ENCODE peak calls at places on chromosomes 5 and 9, in ten cellular contexts. B, R, Q, H, P, K, S, T, V and O are unnamed samples.

GRCh38 chr9:27566118-27566517 is 7.2 kb downstream of the C9orf72 start:
- DNase-seq in B (no peak), R (no peak), Q (no peak), H (no peak), P (no peak), K (no peak), S (no peak), T (no peak), V (no peak), O (no peak)

GRCh38 chr5:66242050-66242449 is 98.0 kb downstream of the SREK1 start:
- DNase-seq in B (no peak), R (no peak), Q (no peak), H (no peak), P (no peak), K (no peak), S (no peak), T (no peak), V (no peak), O (no peak)

GRCh38 chr9:136093995-136094881 is 851 bp downstream of the NACC2 start:
- DNase-seq in B (peak; percentile 85), R (peak; percentile 43), Q (peak; percentile 81), H (peak; percentile 89), P (peak; percentile 92), K (peak; percentile 74), S (peak; percentile 46), T (peak; percentile 74), V (peak; percentile 74), O (no peak)

GRCh38 chr5:150534811-150535210 is 26.9 kb downstream of the NDST1 start:
- DNase-seq in B (no peak), R (no peak), Q (no peak), H (peak; percentile 34), P (no peak), K (no peak), S (no peak), T (no peak), V (no peak), O (no peak)

GRCh38 chr9:38282756-38283155 is 109.7 kb upstream of the ALDH1B1 start:
- DNase-seq in B (no peak), R (no peak), Q (no peak), H (no peak), P (no peak), K (no peak), S (no peak), T (no peak), V (no peak), O (no peak)

GRCh38 chr5:92676839-92677197 is 904.2 kb downstream of the NR2F1-AS1 start:
- DNase-seq in B (no peak), R (no peak), Q (no peak), H (no peak), P (no peak), K (no peak), S (no peak), T (no peak), V (no peak), O (no peak)

GRCh38 chr5:112420111-112420864 is 1.2 kb upstream of the EPB41L4A start:
- DNase-seq in B (peak; percentile 88), R (no peak), Q (peak; percentile 82), H (peak; percentile 86), P (peak; percentile 91), K (peak; percentile 87), S (no peak), T (peak; percentile 83), V (peak; percentile 85), O (peak; percentile 79)

GRCh38 chr5:139792218-139792617 is 3.4 kb upstream of the PSD2 start:
- DNase-seq in B (no peak), R (no peak), Q (no peak), H (no peak), P (no peak), K (no peak), S (no peak), T (no peak), V (no peak), O (no peak)

DNA sequence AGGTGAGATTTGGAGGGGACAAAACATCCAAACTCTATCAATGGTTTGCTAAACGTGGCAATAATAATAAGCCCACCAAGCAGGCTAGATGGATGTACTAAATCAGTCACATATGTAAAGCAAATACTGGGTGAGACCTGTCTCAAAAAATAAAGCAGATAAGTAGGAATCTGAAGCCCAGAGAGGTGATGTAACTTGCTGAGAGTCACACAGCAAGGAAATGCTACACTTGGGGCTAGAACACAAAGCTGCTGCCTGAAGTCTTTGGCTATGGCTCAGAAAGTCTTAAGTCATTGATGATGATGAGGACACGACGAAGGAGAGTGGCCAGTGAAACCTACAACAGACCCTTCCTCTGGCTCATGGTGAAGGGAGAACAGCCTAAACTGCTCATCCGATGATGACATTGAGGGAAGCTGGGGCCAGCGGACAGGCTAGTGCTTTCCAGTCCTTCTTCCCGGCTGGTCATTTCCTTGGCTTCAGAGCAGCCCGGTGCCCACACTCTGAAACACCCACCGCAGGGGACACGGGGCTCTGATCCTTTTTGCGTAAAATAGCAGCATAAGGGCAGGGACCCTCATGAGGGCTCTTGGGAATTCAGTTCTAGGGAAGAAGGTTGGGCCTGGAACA is 14.1 kb downstream of the DUSP1 start:
- DNase-seq in B (no peak), R (no peak), Q (no peak), H (no peak), P (peak; percentile 3), K (no peak), S (no peak), T (no peak), V (no peak), O (peak; percentile 41)
- H3K27ac ChIP-seq in B (peak overlapping the region; percentile 77), R (no peak overlapping the region), Q (no peak overlapping the region), H (no peak overlapping the region), P (no peak overlapping the region), K (no peak overlapping the region), S (no peak overlapping the region), T (no peak overlapping the region), V (no peak overlapping the region), O (no peak overlapping the region)

GRCh38 chr5:143145388-143145787 is 258.1 kb downstream of the NR3C1 start:
- DNase-seq in B (no peak), R (no peak), Q (no peak), H (no peak), P (no peak), K (no peak), S (no peak), T (no peak), V (no peak), O (no peak)

GRCh38 chr5:143142596-143143435 is 260.7 kb downstream of the NR3C1 start:
- DNase-seq in B (peak; percentile 76), R (no peak), Q (peak; percentile 72), H (peak; percentile 79), P (no peak), K (no peak), S (no peak), T (peak; percentile 79), V (peak; percentile 50), O (peak; percentile 89)

GRCh38 chr5:143146161-143146560 is 257.3 kb downstream of the NR3C1 start:
- DNase-seq in B (no peak), R (no peak), Q (no peak), H (no peak), P (no peak), K (no peak), S (no peak), T (no peak), V (no peak), O (no peak)

GRCh38 chr5:143141652-143142051 is 261.8 kb downstream of the NR3C1 start:
- DNase-seq in B (no peak), R (no peak), Q (no peak), H (no peak), P (no peak), K (no peak), S (no peak), T (peak; percentile 39), V (no peak), O (no peak)

GRCh38 chr5:143143973-143144372 is 259.5 kb downstream of the NR3C1 start:
- DNase-seq in B (no peak), R (no peak), Q (no peak), H (no peak), P (no peak), K (no peak), S (no peak), T (no peak), V (no peak), O (no peak)
- H3K27ac ChIP-seq in B (peak overlapping the region; percentile 67), R (no peak overlapping the region), Q (no peak overlapping the region), H (peak overlapping the region; percentile 91), P (no peak overlapping the region), K (no peak overlapping the region), S (no peak overlapping the region), T (peak overlapping the region; percentile 75), V (no peak overlapping the region), O (peak overlapping the region; percentile 76)

GRCh38 chr9:120389300-120389699 is 190.7 kb downstream of the CDK5RAP2 start:
- DNase-seq in B (no peak), R (no peak), Q (no peak), H (no peak), P (no peak), K (no peak), S (no peak), T (no peak), V (no peak), O (no peak)

GRCh38 chr9:120388000-120388855 is 191.7 kb downstream of the CDK5RAP2 start:
- DNase-seq in B (peak; percentile 43), R (no peak), Q (no peak), H (no peak), P (no peak), K (no peak), S (no peak), T (no peak), V (no peak), O (no peak)

GRCh38 chr9:120390637-120391190 is 189.3 kb downstream of the CDK5RAP2 start:
- DNase-seq in B (no peak), R (no peak), Q (no peak), H (no peak), P (no peak), K (no peak), S (no peak), T (no peak), V (no peak), O (no peak)

GRCh38 chr9:120391691-120392090 is 188.3 kb downstream of the CDK5RAP2 start:
- DNase-seq in B (no peak), R (no peak), Q (no peak), H (no peak), P (no peak), K (no peak), S (no peak), T (no peak), V (no peak), O (no peak)

GRCh38 chr9:120389867-120390266 is 190.1 kb downstream of the CDK5RAP2 start:
- DNase-seq in B (no peak), R (no peak), Q (no peak), H (no peak), P (no peak), K (no peak), S (no peak), T (no peak), V (no peak), O (no peak)
- H3K27ac ChIP-seq in B (no peak overlapping the region), R (no peak overlapping the region), Q (no peak overlapping the region), H (no peak overlapping the region), P (no peak overlapping the region), K (no peak overlapping the region), S (no peak overlapping the region), T (no peak overlapping the region), V (no peak overlapping the region), O (no peak overlapping the region)

GRCh38 chr5:106392766-106393165 is 1278.0 kb downstream of the EFNA5 start:
- DNase-seq in B (no peak), R (no peak), Q (no peak), H (no peak), P (no peak), K (no peak), S (no peak), T (no peak), V (no peak), O (no peak)

GRCh38 chr5:106397700-106398099 is 1273.0 kb downstream of the EFNA5 start:
- DNase-seq in B (no peak), R (no peak), Q (no peak), H (no peak), P (no peak), K (no peak), S (no peak), T (no peak), V (no peak), O (peak; percentile 61)

GRCh38 chr5:106393276-106393675 is 1277.5 kb downstream of the EFNA5 start:
- DNase-seq in B (no peak), R (no peak), Q (no peak), H (no peak), P (no peak), K (no peak), S (no peak), T (no peak), V (no peak), O (no peak)
- H3K27ac ChIP-seq in B (no peak overlapping the region), R (no peak overlapping the region), Q (no peak overlapping the region), H (no peak overlapping the region), P (no peak overlapping the region), K (no peak overlapping the region), S (no peak overlapping the region), T (no peak overlapping the region), V (no peak overlapping the region), O (no peak overlapping the region)